ENCODE peak calls at places on chromosomes 13 and 19, in seven cellular contexts. R, X, A, F, W, M and Q are unnamed samples.

GRCh38 chr13:38045278-38046048 is 175.9 kb upstream of the TRPC4 start:
- DNase-seq in X (no peak), W (no peak), M (no peak), A (no peak), R (peak), F (no peak), Q (peak)

GRCh38 chr19:46043519-46043918 is 2.7 kb upstream of the IGFL4 start:
- DNase-seq in W (no peak), F (no peak), A (no peak), R (no peak), M (no peak), X (no peak), Q (no peak)

GRCh38 chr13:51541809-51542258 is 42.4 kb upstream of the WDFY2 start:
- DNase-seq in M (no peak), A (no peak), F (no peak), W (no peak), R (no peak), X (no peak), Q (no peak)

GRCh38 chr19:35673121-35673804 is 6.9 kb downstream of the UPK1A start:
- DNase-seq in R (peak), A (peak), M (peak), W (peak), F (no peak), X (no peak), Q (peak)

GRCh38 chr13:41823486-41823885 is 137.4 kb downstream of the VWA8 start:
- DNase-seq in F (no peak), R (no peak), M (no peak), A (no peak), W (no peak), X (no peak), Q (no peak)

GRCh38 chr13:90171649-90172048 is 1175.8 kb upstream of the MIR17HG start:
- DNase-seq in X (no peak), R (peak), W (no peak), M (no peak), F (no peak), A (no peak), Q (no peak)

GRCh38 chr13:21537105-21537504 is 66.9 kb downstream of the MICU2 start:
- DNase-seq in X (no peak), A (no peak), W (no peak), M (no peak), F (no peak), R (peak), Q (no peak)

GRCh38 chr19:15225797-15226196 is 6.5 kb downstream of the EPHX3 start:
- DNase-seq in A (no peak), R (no peak), X (no peak), M (no peak), F (no peak), W (peak), Q (no peak)

GRCh38 chr13:110010433-110011135 is 224.2 kb upstream of the IRS2 start:
- DNase-seq in W (no peak), R (no peak), F (no peak), A (no peak), M (no peak), X (no peak), Q (no peak)

GRCh38 chr19:11453468-11454341 is 18.3 kb downstream of the PRKCSH start:
- DNase-seq in M (no peak), W (peak), A (no peak), X (no peak), F (no peak), R (no peak), Q (no peak)

GRCh38 chr13:98214008-98214643 is 37.1 kb upstream of the RNF113B start:
- DNase-seq in F (peak), M (no peak), A (no peak), X (no peak), R (peak), W (peak), Q (peak)

GRCh38 chr19:13057744-13058143 is 44.9 kb downstream of the LYL1 start:
- DNase-seq in W (no peak), F (no peak), M (no peak), X (no peak), A (no peak), R (no peak), Q (no peak)

GRCh38 chr13:99275093-99275469 is 16.9 kb upstream of the GPR18 start:
- DNase-seq in X (no peak), W (peak), M (no peak), A (no peak), F (no peak), R (peak), Q (peak)

GRCh38 chr19:377801-378581 is 31.0 kb downstream of the C2CD4C start:
- DNase-seq in W (peak), X (no peak), R (peak), A (no peak), M (no peak), F (no peak), Q (no peak)

GRCh38 chr13:59641261-59641660 is 522.5 kb downstream of the DIAPH3 start:
- DNase-seq in R (no peak), W (no peak), M (no peak), X (no peak), F (no peak), A (no peak), Q (no peak)

GRCh38 chr13:51885651-51886050 is 23.9 kb downstream of the CCDC70 start:
- DNase-seq in A (no peak), R (no peak), M (no peak), X (no peak), W (no peak), F (no peak), Q (no peak)

GRCh38 chr13:107211073-107211472 is 643.1 kb upstream of the ARGLU1 start:
- DNase-seq in W (peak), M (no peak), X (peak), F (peak), R (peak), A (peak), Q (peak)

GRCh38 chr19:18464646-18465045 is 26.7 kb upstream of the ISYNA1 start:
- DNase-seq in W (peak), A (no peak), R (peak), X (peak), M (no peak), F (peak), Q (peak)

GRCh38 chr13:40682449-40683240 is 16.2 kb upstream of the FOXO1 start:
- DNase-seq in A (no peak), M (no peak), F (no peak), X (no peak), W (no peak), R (peak), Q (peak)

GRCh38 chr13:110421061-110421460 is 114.0 kb downstream of the COL4A2 start:
- DNase-seq in A (no peak), X (no peak), W (no peak), R (no peak), M (no peak), F (no peak), Q (no peak)

GRCh38 chr19:1424182-1424955 is 13.8 kb upstream of the RPS15 start:
- DNase-seq in W (no peak), X (no peak), M (no peak), A (no peak), F (no peak), R (no peak), Q (no peak)

GRCh38 chr19:19402656-19403372 is 2.7 kb upstream of the GATAD2A start:
- DNase-seq in R (peak), A (no peak), F (no peak), W (no peak), M (no peak), X (no peak), Q (no peak)

GRCh38 chr19:29882719-29883105 is 59.3 kb upstream of the URI1 start:
- DNase-seq in A (no peak), M (no peak), R (no peak), W (no peak), F (no peak), X (no peak), Q (no peak)

GRCh38 chr19:14166448-14166847 is 30.1 kb upstream of the ASF1B start:
- DNase-seq in W (peak), F (no peak), X (no peak), A (no peak), R (no peak), M (no peak), Q (no peak)